ENCODE peak calls at places on chromosome 19, in six cellular contexts. R, K, V, B, I and O are unnamed samples.

GRCh38 chr19:41334793-41335192 is 18.9 kb downstream of the TGFB1 start:
- DNase-seq in I (no peak), V (no peak), K (no peak), B (no peak), R (no peak), O (no peak)

GRCh38 chr19:1173845-1174809 is at the start of gene SBNO2:
- DNase-seq in B (peak; percentile 95), I (peak; percentile 84), R (peak; percentile 96), K (peak; percentile 93), V (peak; percentile 89), O (peak; percentile 95)

GRCh38 chr19:40266912-40267600 is 18.1 kb downstream of the AKT2 start:
- DNase-seq in K (no peak), R (no peak), B (no peak), I (no peak), V (no peak), O (no peak)

GRCh38 chr19:51333836-51334460 is 8.0 kb downstream of the VSIG10L start:
- DNase-seq in V (no peak), B (no peak), I (no peak), R (no peak), K (no peak), O (no peak)

GRCh38 chr19:34555447-34555846 is 73.9 kb downstream of the WTIP start:
- DNase-seq in V (peak; percentile 1), R (no peak), B (no peak), I (no peak), K (no peak), O (no peak)

GRCh38 chr19:22354665-22355064 is 67.5 kb downstream of the ZNF98 start:
- DNase-seq in R (no peak), K (no peak), B (no peak), V (no peak), I (no peak), O (no peak)

GRCh38 chr19:33080761-33081681 is at the start of gene GPATCH1:
- DNase-seq in I (peak; percentile 85), K (peak; percentile 87), V (peak; percentile 78), R (peak; percentile 92), B (peak; percentile 91), O (peak; percentile 92)

GRCh38 chr19:2727640-2727944 is 6.4 kb upstream of the DIRAS1 start:
- DNase-seq in K (no peak), I (no peak), R (no peak), V (no peak), B (no peak), O (no peak)

GRCh38 chr19:39497850-39498261 is 891 bp upstream of the DLL3 start:
- DNase-seq in R (no peak), V (peak; percentile 43), B (peak; percentile 49), I (no peak), K (no peak), O (no peak)

GRCh38 chr19:39671739-39672363 is 16.1 kb downstream of the LGALS16 start:
- DNase-seq in I (no peak), K (peak; percentile 36), B (no peak), R (no peak), V (peak; percentile 48), O (no peak)

GRCh38 chr19:9650345-9650744 is 24.6 kb downstream of the ZNF562 start:
- DNase-seq in B (no peak), R (no peak), K (no peak), I (no peak), V (no peak), O (no peak)

GRCh38 chr19:41064974-41065569 is 23.2 kb upstream of the CYP2A13 start:
- DNase-seq in I (no peak), R (no peak), V (peak; percentile 31), K (no peak), B (no peak), O (no peak)

GRCh38 chr19:51107406-51108065 is 673 bp downstream of the CTU1 start:
- DNase-seq in I (no peak), R (no peak), B (no peak), V (peak; percentile 16), K (no peak), O (no peak)

GRCh38 chr19:3210347-3211017 is 14.0 kb upstream of the CELF5 start:
- DNase-seq in I (peak; percentile 40), R (no peak), V (peak; percentile 9), K (peak; percentile 67), B (peak; percentile 72), O (peak; percentile 56)

GRCh38 chr19:57321746-57322145 is 1.5 kb downstream of the ZNF543 start:
- DNase-seq in R (no peak), B (no peak), V (no peak), I (no peak), K (no peak), O (no peak)

GRCh38 chr19:42420055-42420544 is 7.1 kb downstream of the LIPE start:
- DNase-seq in R (peak; percentile 58), B (peak; percentile 64), V (peak; percentile 53), K (no peak), I (no peak), O (no peak)

GRCh38 chr19:38713865-38714264 is 30.4 kb downstream of the CAPN12 start:
- DNase-seq in B (no peak), R (no peak), I (no peak), V (no peak), K (no peak), O (no peak)

GRCh38 chr19:48206402-48207093 is 36.1 kb downstream of the ZSWIM9 start:
- DNase-seq in B (no peak), R (no peak), I (no peak), K (peak; percentile 83), V (no peak), O (no peak)

GRCh38 chr19:9970481-9970880 is 34.2 kb upstream of the OLFM2 start:
- DNase-seq in R (no peak), V (no peak), K (no peak), I (no peak), B (no peak), O (no peak)

GRCh38 chr19:45041125-45041524 is 2.3 kb downstream of the CLASRP start:
- DNase-seq in V (no peak), I (no peak), B (no peak), K (no peak), R (no peak), O (no peak)
- H3K27ac ChIP-seq in V (no peak overlapping the region), I (no peak overlapping the region), B (peak overlapping the region; percentile 14), K (no peak overlapping the region), R (no peak overlapping the region), O (no peak overlapping the region)

GRCh38 chr19:17240062-17240854 is 5.5 kb downstream of the NR2F6 start:
- DNase-seq in R (no peak), K (no peak), I (no peak), V (no peak), B (peak; percentile 58), O (no peak)
- H3K4me1 ChIP-seq in R (peaks cover 35% of the 10 kb centered on the region), K (no peaks in the 10 kb centered on the region), I (no peaks in the 10 kb centered on the region), V (peaks cover 5% of the 10 kb centered on the region), B (peaks cover 57% of the 10 kb centered on the region), O (peaks cover 30% of the 10 kb centered on the region)

GRCh38 chr19:27906081-27906480 is 1306.9 kb downstream of the UQCRFS1 start:
- DNase-seq in V (no peak), K (no peak), B (no peak), R (no peak), I (no peak), O (no peak)
- H3K27ac ChIP-seq in V (no peak overlapping the region), K (no peak overlapping the region), B (no peak overlapping the region), R (no peak overlapping the region), I (no peak overlapping the region), O (no peak overlapping the region)

DNA sequence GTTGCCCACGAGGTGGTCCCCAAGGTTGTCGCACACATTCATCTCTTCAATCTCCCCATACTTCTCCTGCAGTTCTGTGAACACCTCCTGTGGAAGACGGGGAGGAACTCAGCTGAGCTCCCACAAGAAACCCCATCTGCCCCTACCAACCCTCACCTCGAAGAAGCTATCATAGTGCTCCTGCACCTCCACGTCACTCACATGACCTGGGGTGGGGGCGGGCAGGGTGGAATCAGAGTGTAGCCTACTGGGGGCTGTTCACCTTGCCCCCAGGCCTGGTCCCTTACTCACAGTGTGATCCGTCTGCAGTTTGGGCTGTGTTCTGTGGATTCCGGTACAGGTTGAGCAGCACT is 907 bp downstream of the U2AF1L4 start:
- DNase-seq in R (no peak), I (no peak), K (no peak), B (no peak), V (no peak), O (no peak)
- H3K4me1 ChIP-seq in R (peaks cover 58% of the 10 kb centered on the region), I (no peaks in the 10 kb centered on the region), K (no peaks in the 10 kb centered on the region), B (peaks cover 33% of the 10 kb centered on the region), V (peaks cover 12% of the 10 kb centered on the region), O (peaks cover 46% of the 10 kb centered on the region)

GRCh38 chr19:30402790-30403189 is 30.6 kb downstream of the ZNF536 start:
- DNase-seq in V (no peak), B (no peak), I (no peak), K (no peak), R (no peak), O (no peak)
- H3K27ac ChIP-seq in V (no peak overlapping the region), B (no peak overlapping the region), I (no peak overlapping the region), K (no peak overlapping the region), R (no peak overlapping the region), O (no peak overlapping the region)

GRCh38 chr19:6886272-6886671 is 1.1 kb upstream of the ADGRE1 start:
- DNase-seq in I (no peak), K (no peak), R (no peak), B (no peak), V (no peak), O (no peak)

GRCh38 chr19:6890421-6890913 is 3.1 kb downstream of the ADGRE1 start:
- DNase-seq in K (no peak), I (no peak), V (no peak), B (no peak), R (no peak), O (no peak)

GRCh38 chr19:6890938-6891337 is 3.6 kb downstream of the ADGRE1 start:
- DNase-seq in I (no peak), R (no peak), K (no peak), B (no peak), V (no peak), O (no peak)

GRCh38 chr19:6887326-6887725 is at the start of gene ADGRE1:
- DNase-seq in V (no peak), I (no peak), B (no peak), K (no peak), R (no peak), O (no peak)

DNA sequence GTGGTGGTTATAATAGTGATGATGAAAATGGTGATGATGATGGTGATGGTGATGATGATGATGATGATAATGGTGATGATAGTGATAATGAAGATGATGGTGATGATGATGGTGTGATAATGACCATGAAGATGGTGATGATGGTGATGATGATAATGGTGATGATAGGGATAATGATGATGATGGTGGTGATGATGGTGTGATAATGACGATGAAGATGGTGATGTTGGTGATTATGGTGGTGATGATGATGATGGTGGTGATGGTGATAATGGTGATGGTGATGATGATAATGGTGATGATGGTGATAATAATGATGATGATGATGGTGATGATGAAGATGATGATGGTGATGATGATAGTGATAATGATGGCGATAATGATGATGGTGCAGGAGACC is 1.6 kb downstream of the ADGRE1 start:
- DNase-seq in K (no peak), R (no peak), V (no peak), I (no peak), B (no peak), O (no peak)
- H3K4me1 ChIP-seq in K (no peaks in the 10 kb centered on the region), R (no peaks in the 10 kb centered on the region), V (no peaks in the 10 kb centered on the region), I (no peaks in the 10 kb centered on the region), B (no peaks in the 10 kb centered on the region), O (no peaks in the 10 kb centered on the region)

GRCh38 chr19:56308792-56309191 is 5.8 kb downstream of the ZSCAN5A start:
- DNase-seq in I (no peak), B (no peak), V (no peak), R (no peak), K (no peak), O (no peak)
- H3K27ac ChIP-seq in I (no peak overlapping the region), B (no peak overlapping the region), V (no peak overlapping the region), R (no peak overlapping the region), K (no peak overlapping the region), O (no peak overlapping the region)